ENCODE peak calls at places on chromosome X, in nine cellular contexts. One of them, this sample, is unnamed.

GRCh38 chrX:153409414-153410101 is 1.7 kb upstream of the ZFP92 start:
- DNase-seq in GM13977: no peak
- DNase-seq in A549: no peak
- DNase-seq in Peyer's patch: no peak
- DNase-seq in glutamatergic neuron: no peak
- DNase-seq in activated CD8-positive, alpha-beta T cell treated with anti-CD3 and anti-CD28 coated beads for 36 hours: no peak
- DNase-seq in fibroblast of lung: no peak
- DNase-seq in lower leg skin: no peak
- DNase-seq in fibroblast of mammary gland: no peak
- DNase-seq in this sample: no peak

GRCh38 chrX:153642655-153643430 is 4.2 kb upstream of the DUSP9 start:
- DNase-seq in GM13977: no peak
- DNase-seq in A549: no peak
- DNase-seq in Peyer's patch: no peak
- DNase-seq in glutamatergic neuron: no peak
- DNase-seq in activated CD8-positive, alpha-beta T cell treated with anti-CD3 and anti-CD28 coated beads for 36 hours: no peak
- DNase-seq in fibroblast of lung: no peak
- DNase-seq in lower leg skin: peak
- DNase-seq in fibroblast of mammary gland: no peak
- DNase-seq in this sample: no peak

GRCh38 chrX:7514871-7515599 is 327.9 kb upstream of the VCX start:
- DNase-seq in GM13977: no peak
- DNase-seq in A549: no peak
- DNase-seq in Peyer's patch: no peak
- DNase-seq in glutamatergic neuron: no peak
- DNase-seq in activated CD8-positive, alpha-beta T cell treated with anti-CD3 and anti-CD28 coated beads for 36 hours: no peak
- DNase-seq in fibroblast of lung: no peak
- DNase-seq in lower leg skin: no peak
- DNase-seq in fibroblast of mammary gland: peak
- DNase-seq in this sample: no peak

GRCh38 chrX:103919336-103919682 is 43.1 kb upstream of the TMSB15B start:
- DNase-seq in GM13977: no peak
- DNase-seq in A549: peak
- DNase-seq in Peyer's patch: peak
- DNase-seq in glutamatergic neuron: no peak
- DNase-seq in activated CD8-positive, alpha-beta T cell treated with anti-CD3 and anti-CD28 coated beads for 36 hours: no peak
- DNase-seq in fibroblast of lung: peak
- DNase-seq in lower leg skin: no peak
- DNase-seq in fibroblast of mammary gland: peak
- DNase-seq in this sample: peak

GRCh38 chrX:118152721-118153120 is 36.1 kb upstream of the KLHL13 start:
- DNase-seq in GM13977: no peak
- DNase-seq in A549: no peak
- DNase-seq in Peyer's patch: no peak
- DNase-seq in glutamatergic neuron: no peak
- DNase-seq in activated CD8-positive, alpha-beta T cell treated with anti-CD3 and anti-CD28 coated beads for 36 hours: no peak
- DNase-seq in fibroblast of lung: no peak
- DNase-seq in lower leg skin: no peak
- DNase-seq in fibroblast of mammary gland: no peak
- DNase-seq in this sample: no peak

GRCh38 chrX:31323658-31324057 is 251.8 kb upstream of the FTHL17 start:
- DNase-seq in GM13977: peak
- DNase-seq in A549: no peak
- DNase-seq in Peyer's patch: no peak
- DNase-seq in glutamatergic neuron: no peak
- DNase-seq in activated CD8-positive, alpha-beta T cell treated with anti-CD3 and anti-CD28 coated beads for 36 hours: no peak
- DNase-seq in fibroblast of lung: no peak
- DNase-seq in lower leg skin: no peak
- DNase-seq in fibroblast of mammary gland: no peak
- DNase-seq in this sample: peak

GRCh38 chrX:56800801-56801200 is 71.8 kb downstream of the NBDY start:
- DNase-seq in GM13977: peak
- DNase-seq in A549: no peak
- DNase-seq in Peyer's patch: peak
- DNase-seq in glutamatergic neuron: no peak
- DNase-seq in activated CD8-positive, alpha-beta T cell treated with anti-CD3 and anti-CD28 coated beads for 36 hours: peak
- DNase-seq in fibroblast of lung: no peak
- DNase-seq in lower leg skin: no peak
- DNase-seq in fibroblast of mammary gland: no peak
- DNase-seq in this sample: peak

GRCh38 chrX:155611302-155611701 is 1.4 kb downstream of the TMLHE start:
- DNase-seq in GM13977: no peak
- DNase-seq in A549: no peak
- DNase-seq in Peyer's patch: no peak
- DNase-seq in glutamatergic neuron: no peak
- DNase-seq in activated CD8-positive, alpha-beta T cell treated with anti-CD3 and anti-CD28 coated beads for 36 hours: no peak
- DNase-seq in fibroblast of lung: no peak
- DNase-seq in lower leg skin: no peak
- DNase-seq in fibroblast of mammary gland: no peak
- DNase-seq in this sample: no peak

GRCh38 chrX:110002300-110003166 is at the start of gene TMEM164:
- DNase-seq in GM13977: peak
- DNase-seq in A549: peak
- DNase-seq in Peyer's patch: peak
- DNase-seq in glutamatergic neuron: peak
- DNase-seq in activated CD8-positive, alpha-beta T cell treated with anti-CD3 and anti-CD28 coated beads for 36 hours: peak
- DNase-seq in fibroblast of lung: peak
- DNase-seq in lower leg skin: peak
- DNase-seq in fibroblast of mammary gland: peak
- DNase-seq in this sample: peak

GRCh38 chrX:11445540-11445939 is 152.3 kb downstream of the AMELX start:
- DNase-seq in GM13977: no peak
- DNase-seq in A549: no peak
- DNase-seq in Peyer's patch: no peak
- DNase-seq in glutamatergic neuron: no peak
- DNase-seq in activated CD8-positive, alpha-beta T cell treated with anti-CD3 and anti-CD28 coated beads for 36 hours: no peak
- DNase-seq in fibroblast of lung: no peak
- DNase-seq in lower leg skin: no peak
- DNase-seq in fibroblast of mammary gland: no peak
- DNase-seq in this sample: no peak

GRCh38 chrX:153481043-153481442 is 10.7 kb upstream of the HAUS7 start:
- DNase-seq in GM13977: no peak
- DNase-seq in A549: no peak
- DNase-seq in Peyer's patch: no peak
- DNase-seq in glutamatergic neuron: no peak
- DNase-seq in activated CD8-positive, alpha-beta T cell treated with anti-CD3 and anti-CD28 coated beads for 36 hours: no peak
- DNase-seq in fibroblast of lung: no peak
- DNase-seq in lower leg skin: no peak
- DNase-seq in fibroblast of mammary gland: no peak
- DNase-seq in this sample: no peak

DNA sequence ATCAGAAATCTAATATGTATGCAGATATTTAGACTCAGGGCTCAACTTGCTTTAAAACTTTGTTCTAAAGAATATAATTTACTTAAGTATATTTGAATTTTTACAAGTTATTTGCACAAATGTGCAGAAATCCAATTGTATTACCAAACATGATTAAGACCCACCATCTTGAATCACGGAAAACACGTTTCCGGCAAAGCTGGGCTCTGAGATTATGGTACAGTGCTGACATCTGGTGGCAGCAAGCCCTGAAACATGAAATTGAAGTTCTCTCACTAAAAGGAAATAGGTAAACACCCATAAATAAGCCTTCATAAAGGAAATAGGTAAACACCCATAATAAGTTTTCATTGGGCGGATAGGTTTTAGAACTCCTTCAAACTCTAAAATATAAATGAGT is 98.3 kb upstream of the MAOA start:
- DNase-seq in GM13977: peak
- DNase-seq in A549: peak
- DNase-seq in Peyer's patch: peak
- DNase-seq in glutamatergic neuron: peak
- DNase-seq in activated CD8-positive, alpha-beta T cell treated with anti-CD3 and anti-CD28 coated beads for 36 hours: peak
- DNase-seq in fibroblast of lung: peak
- DNase-seq in lower leg skin: no peak
- DNase-seq in fibroblast of mammary gland: peak
- DNase-seq in this sample: peak
- TF ChIP-seq CTCF in GM13977: peak
- TF ChIP-seq CTCF in A549: peak
- TF ChIP-seq CTCF in Peyer's patch: peak
- TF ChIP-seq CTCF in glutamatergic neuron: peak
- TF ChIP-seq CTCF in activated CD8-positive, alpha-beta T cell treated with anti-CD3 and anti-CD28 coated beads for 36 hours: peak
- TF ChIP-seq CTCF in fibroblast of lung: peak
- TF ChIP-seq CTCF in lower leg skin: no peak
- TF ChIP-seq CTCF in fibroblast of mammary gland: peak
- TF ChIP-seq CTCF in this sample: peak

GRCh38 chrX:93591398-93591797 is 82.0 kb downstream of the NAP1L3 start:
- DNase-seq in GM13977: no peak
- DNase-seq in A549: no peak
- DNase-seq in Peyer's patch: no peak
- DNase-seq in glutamatergic neuron: no peak
- DNase-seq in activated CD8-positive, alpha-beta T cell treated with anti-CD3 and anti-CD28 coated beads for 36 hours: no peak
- DNase-seq in fibroblast of lung: no peak
- DNase-seq in lower leg skin: no peak
- DNase-seq in fibroblast of mammary gland: no peak
- DNase-seq in this sample: no peak
- TF ChIP-seq CTCF in GM13977: no peak
- TF ChIP-seq CTCF in A549: no peak
- TF ChIP-seq CTCF in Peyer's patch: no peak
- TF ChIP-seq CTCF in glutamatergic neuron: peak
- TF ChIP-seq CTCF in activated CD8-positive, alpha-beta T cell treated with anti-CD3 and anti-CD28 coated beads for 36 hours: no peak
- TF ChIP-seq CTCF in fibroblast of lung: no peak
- TF ChIP-seq CTCF in lower leg skin: no peak
- TF ChIP-seq CTCF in fibroblast of mammary gland: no peak
- TF ChIP-seq CTCF in this sample: no peak

DNA sequence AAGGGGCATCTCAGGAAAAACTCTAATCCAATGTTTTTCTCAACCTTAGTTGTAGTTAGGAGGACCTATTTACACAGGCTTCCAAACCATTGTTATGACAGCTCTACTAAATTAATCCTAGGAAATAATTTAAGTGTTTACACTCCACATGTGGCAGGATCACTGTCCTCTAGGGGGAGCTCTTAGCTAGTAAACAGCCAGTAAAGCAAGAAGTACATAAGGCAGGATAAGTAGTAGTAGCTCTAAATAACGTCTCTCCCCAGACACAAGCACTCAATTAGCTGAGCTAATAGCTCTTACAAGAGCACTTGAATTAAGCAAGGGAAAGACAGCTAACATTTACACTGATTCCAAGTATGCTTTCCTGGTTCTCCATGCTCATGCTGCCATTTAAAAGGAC is 37.3 kb downstream of the NUDT11 start:
- DNase-seq in GM13977: no peak
- DNase-seq in A549: no peak
- DNase-seq in Peyer's patch: no peak
- DNase-seq in glutamatergic neuron: no peak
- DNase-seq in activated CD8-positive, alpha-beta T cell treated with anti-CD3 and anti-CD28 coated beads for 36 hours: peak
- DNase-seq in fibroblast of lung: peak
- DNase-seq in lower leg skin: no peak
- DNase-seq in fibroblast of mammary gland: peak
- DNase-seq in this sample: no peak
- TF ChIP-seq CTCF in GM13977: peak
- TF ChIP-seq CTCF in A549: peak
- TF ChIP-seq CTCF in Peyer's patch: no peak
- TF ChIP-seq CTCF in glutamatergic neuron: peak
- TF ChIP-seq CTCF in activated CD8-positive, alpha-beta T cell treated with anti-CD3 and anti-CD28 coated beads for 36 hours: peak
- TF ChIP-seq CTCF in fibroblast of lung: peak
- TF ChIP-seq CTCF in lower leg skin: no peak
- TF ChIP-seq CTCF in fibroblast of mammary gland: peak
- TF ChIP-seq CTCF in this sample: peak

GRCh38 chrX:131734621-131735020 is 190.7 kb downstream of the OR13H1 start:
- DNase-seq in GM13977: no peak
- DNase-seq in A549: no peak
- DNase-seq in Peyer's patch: peak
- DNase-seq in glutamatergic neuron: no peak
- DNase-seq in activated CD8-positive, alpha-beta T cell treated with anti-CD3 and anti-CD28 coated beads for 36 hours: no peak
- DNase-seq in fibroblast of lung: no peak
- DNase-seq in lower leg skin: peak
- DNase-seq in fibroblast of mammary gland: peak
- DNase-seq in this sample: no peak
- TF ChIP-seq CTCF in GM13977: no peak
- TF ChIP-seq CTCF in A549: no peak
- TF ChIP-seq CTCF in Peyer's patch: no peak
- TF ChIP-seq CTCF in glutamatergic neuron: no peak
- TF ChIP-seq CTCF in activated CD8-positive, alpha-beta T cell treated with anti-CD3 and anti-CD28 coated beads for 36 hours: no peak
- TF ChIP-seq CTCF in fibroblast of lung: no peak
- TF ChIP-seq CTCF in lower leg skin: no peak
- TF ChIP-seq CTCF in fibroblast of mammary gland: no peak
- TF ChIP-seq CTCF in this sample: no peak